ENCODE peak calls at places on chromosomes 1 and 21, in eight cellular contexts. One of them, this sample, is unnamed.

GRCh38 chr21:44017601-44018000 is 5.5 kb downstream of the TRAPPC10 start:
- DNase-seq in globus pallidus: no peak
- DNase-seq in aorta: no peak
- DNase-seq in AG08396: no peak
- DNase-seq in hippocampal formation: no peak
- DNase-seq in cardiac fibroblast: no peak
- DNase-seq in Calu3: no peak
- DNase-seq in DMS53: no peak
- DNase-seq in this sample: no peak

GRCh38 chr1:105437847-105438246 is 1618.6 kb upstream of the PRMT6 start:
- DNase-seq in globus pallidus: no peak
- DNase-seq in aorta: no peak
- DNase-seq in AG08396: no peak
- DNase-seq in hippocampal formation: no peak
- DNase-seq in cardiac fibroblast: no peak
- DNase-seq in Calu3: no peak
- DNase-seq in DMS53: no peak
- DNase-seq in this sample: no peak

GRCh38 chr1:53071167-53071865 is 9.3 kb downstream of the PODN start:
- DNase-seq in globus pallidus: no peak
- DNase-seq in aorta: peak; percentile 66
- DNase-seq in AG08396: no peak
- DNase-seq in hippocampal formation: no peak
- DNase-seq in cardiac fibroblast: no peak
- DNase-seq in Calu3: no peak
- DNase-seq in DMS53: no peak
- DNase-seq in this sample: no peak

GRCh38 chr1:172340520-172340919 is 80.0 kb upstream of the C1orf105 start:
- DNase-seq in globus pallidus: no peak
- DNase-seq in aorta: no peak
- DNase-seq in AG08396: no peak
- DNase-seq in hippocampal formation: no peak
- DNase-seq in cardiac fibroblast: no peak
- DNase-seq in Calu3: no peak
- DNase-seq in DMS53: no peak
- DNase-seq in this sample: no peak

GRCh38 chr1:12477936-12478611 is 139.9 kb downstream of the DHRS3 start:
- DNase-seq in globus pallidus: no peak
- DNase-seq in aorta: peak; percentile 89
- DNase-seq in AG08396: peak; percentile 77
- DNase-seq in hippocampal formation: no peak
- DNase-seq in cardiac fibroblast: peak; percentile 86
- DNase-seq in Calu3: peak; percentile 91
- DNase-seq in DMS53: peak; percentile 64
- DNase-seq in this sample: no peak

GRCh38 chr1:247338723-247339270 is 7.1 kb upstream of the ZNF496 start:
- DNase-seq in globus pallidus: no peak
- DNase-seq in aorta: no peak
- DNase-seq in AG08396: peak; percentile 58
- DNase-seq in hippocampal formation: no peak
- DNase-seq in cardiac fibroblast: no peak
- DNase-seq in Calu3: no peak
- DNase-seq in DMS53: no peak
- DNase-seq in this sample: no peak

GRCh38 chr1:171931752-171932151 is 90.5 kb downstream of the DNM3 start:
- DNase-seq in globus pallidus: no peak
- DNase-seq in aorta: no peak
- DNase-seq in AG08396: no peak
- DNase-seq in hippocampal formation: no peak
- DNase-seq in cardiac fibroblast: no peak
- DNase-seq in Calu3: no peak
- DNase-seq in DMS53: no peak
- DNase-seq in this sample: no peak

GRCh38 chr21:14403681-14404318 is 20.9 kb upstream of the HSPA13 start:
- DNase-seq in globus pallidus: no peak
- DNase-seq in aorta: no peak
- DNase-seq in AG08396: peak; percentile 5
- DNase-seq in hippocampal formation: peak; percentile 4
- DNase-seq in cardiac fibroblast: peak; percentile 63
- DNase-seq in Calu3: peak; percentile 6
- DNase-seq in DMS53: peak; percentile 60
- DNase-seq in this sample: no peak

GRCh38 chr1:157154940-157155514 is 16.8 kb upstream of the ETV3 start:
- DNase-seq in globus pallidus: no peak
- DNase-seq in aorta: no peak
- DNase-seq in AG08396: no peak
- DNase-seq in hippocampal formation: no peak
- DNase-seq in cardiac fibroblast: peak; percentile 77
- DNase-seq in Calu3: peak; percentile 90
- DNase-seq in DMS53: peak; percentile 55
- DNase-seq in this sample: no peak

GRCh38 chr1:47524272-47524671 is 86.4 kb downstream of the FOXD2 start:
- DNase-seq in globus pallidus: no peak
- DNase-seq in aorta: no peak
- DNase-seq in AG08396: no peak
- DNase-seq in hippocampal formation: no peak
- DNase-seq in cardiac fibroblast: no peak
- DNase-seq in Calu3: no peak
- DNase-seq in DMS53: no peak
- DNase-seq in this sample: no peak

This sample was measured in central memory CD8-positive, alpha-beta T cell.